ENCODE peak calls at places on chromosome 17, in four cellular contexts. O is ELR, F is neural crest cell, U is GM12892. N is an unnamed sample.

GRCh38 chr17:9115446-9116265 is 94.3 kb downstream of the NTN1 start:
- DNase-seq in O (peak; percentile 75), F (peak; percentile 51), U (no peak), N (no peak)

GRCh38 chr17:6374271-6374691 is 60.6 kb downstream of the AIPL1 start:
- DNase-seq in O (peak; percentile 61), F (no peak), U (no peak), N (no peak)

GRCh38 chr17:47135235-47135634 is 53.9 kb downstream of the CDC27 start:
- DNase-seq in O (no peak), F (no peak), U (no peak), N (no peak)

GRCh38 chr17:38559025-38559879 is 46.5 kb downstream of the SRCIN1 start:
- DNase-seq in O (peak; percentile 89), F (peak; percentile 56), U (peak; percentile 93), N (peak; percentile 75)

GRCh38 chr17:2214887-2215615 is 88.5 kb downstream of the SMG6 start:
- DNase-seq in O (peak; percentile 64), F (no peak), U (no peak), N (no peak)

GRCh38 chr17:5410594-5411272 is 8.7 kb downstream of the NUP88 start:
- DNase-seq in O (no peak), F (no peak), U (no peak), N (no peak)

GRCh38 chr17:80485846-80486245 is 9.4 kb upstream of the NPTX1 start:
- DNase-seq in O (no peak), F (no peak), U (no peak), N (no peak)

GRCh38 chr17:71342726-71343125 is 778.1 kb upstream of the SOX9 start:
- DNase-seq in O (peak; percentile 50), F (no peak), U (no peak), N (no peak)

GRCh38 chr17:31497994-31498826 is 106.7 kb downstream of the RAB11FIP4 start:
- DNase-seq in O (no peak), F (no peak), U (no peak), N (no peak)

GRCh38 chr17:75289832-75290337 is 652 bp upstream of the SLC25A19 start:
- DNase-seq in O (peak; percentile 79), F (no peak), U (no peak), N (no peak)

GRCh38 chr17:43860927-43861622 is 14.1 kb downstream of the CD300LG start:
- DNase-seq in O (no peak), F (no peak), U (no peak), N (no peak)

GRCh38 chr17:55116440-55116914 is 147.9 kb downstream of the STXBP4 start:
- DNase-seq in O (no peak), F (no peak), U (no peak), N (no peak)

GRCh38 chr17:61492759-61493526 is 40.7 kb downstream of the TBX4 start:
- DNase-seq in O (peak; percentile 72), F (no peak), U (no peak), N (no peak)

GRCh38 chr17:74756891-74757290 is 8.5 kb downstream of the NHERF1 start:
- DNase-seq in O (no peak), F (no peak), U (no peak), N (no peak)

GRCh38 chr17:73210002-73210678 is 17.3 kb downstream of the COG1 start:
- DNase-seq in O (peak; percentile 62), F (no peak), U (no peak), N (no peak)

GRCh38 chr17:42194133-42194899 is at the start of gene GHDC:
- DNase-seq in O (peak; percentile 79), F (peak; percentile 58), U (peak; percentile 80), N (peak; percentile 75)

GRCh38 chr17:79414063-79414462 is 196.8 kb downstream of the RBFOX3 start:
- DNase-seq in O (no peak), F (no peak), U (no peak), N (no peak)

GRCh38 chr17:28643979-28644781 is 778 bp downstream of the BLTP2 start:
- DNase-seq in O (peak; percentile 75), F (peak; percentile 26), U (peak; percentile 46), N (no peak)

GRCh38 chr17:9279911-9280310 is 258.6 kb downstream of the NTN1 start:
- DNase-seq in O (no peak), F (no peak), U (no peak), N (no peak)

GRCh38 chr17:60817187-60817586 is 139.5 kb downstream of the BCAS3 start:
- DNase-seq in O (peak; percentile 87), F (no peak), U (no peak), N (no peak)

GRCh38 chr17:35189291-35189690 is 4.9 kb downstream of the SLC35G3 start:
- DNase-seq in O (peak; percentile 13), F (no peak), U (no peak), N (no peak)

GRCh38 chr17:40097931-40098845 is 2.2 kb downstream of the NR1D1 start:
- DNase-seq in O (peak; percentile 55), F (no peak), U (no peak), N (no peak)

GRCh38 chr17:83081561-83082201 is 2.3 kb downstream of the METRNL start:
- DNase-seq in O (no peak), F (no peak), U (no peak), N (no peak)

GRCh38 chr17:58326609-58327341 is 1.8 kb downstream of the TSPOAP1 start:
- DNase-seq in O (no peak), F (no peak), U (peak; percentile 24), N (no peak)

GRCh38 chr17:17729620-17730249 is 48.5 kb downstream of the RAI1 start:
- DNase-seq in O (peak; percentile 32), F (no peak), U (peak; percentile 68), N (no peak)

GRCh38 chr17:33014751-33015150 is 23.1 kb downstream of the SPACA3 start:
- DNase-seq in O (no peak), F (no peak), U (no peak), N (no peak)

GRCh38 chr17:8080799-8081219 is 6.7 kb downstream of the ALOX12B start:
- DNase-seq in O (no peak), F (no peak), U (no peak), N (no peak)

N was measured in GM18507.